ENCODE peak calls at places on chromosomes 7 and 10, in eight cellular contexts. X is SK-N-SH, Q is HCT116, V is HL-60, Y is GM23338, I is K562, Z is GM12878, K is A549. U is an unnamed sample.

GRCh38 chr7:26813426-26813825 is 51.0 kb downstream of the SKAP2 start:
- DNase-seq in Z (no peak), Y (no peak), V (no peak), Q (no peak), K (no peak), X (no peak), I (no peak), U (no peak)

GRCh38 chr7:157010588-157011332 is at the start of gene MNX1:
- DNase-seq in V (peak; percentile 34), Y (peak; percentile 93), Z (no peak), I (peak; percentile 99), K (peak; percentile 96), Q (peak; percentile 54), X (peak; percentile 71), U (no peak)

GRCh38 chr7:12814107-12814506 is 126.7 kb downstream of the ARL4A start:
- DNase-seq in I (no peak), X (no peak), Q (no peak), Y (no peak), V (no peak), K (no peak), Z (no peak), U (no peak)

GRCh38 chr10:6977641-6978627 is 397.9 kb upstream of the PRKCQ start:
- DNase-seq in K (no peak), I (no peak), X (no peak), Q (no peak), Y (peak; percentile 53), V (no peak), Z (no peak), U (no peak)

GRCh38 chr10:30804478-30805055 is 175.0 kb upstream of the LYZL2 start:
- DNase-seq in K (no peak), V (no peak), Z (no peak), Y (no peak), I (no peak), Q (no peak), X (no peak), U (no peak)

GRCh38 chr7:73830618-73830871 is 251 bp upstream of the CLDN4 start:
- DNase-seq in K (no peak), V (no peak), Y (no peak), X (no peak), I (no peak), Q (no peak), Z (no peak), U (no peak)

GRCh38 chr7:110983822-110984456 is 107.0 kb upstream of the LRRN3 start:
- DNase-seq in Q (no peak), X (peak; percentile 65), Z (no peak), I (no peak), V (no peak), K (no peak), Y (no peak), U (no peak)

GRCh38 chr7:116528008-116528789 is 3.4 kb downstream of the CAV1 start:
- DNase-seq in K (peak; percentile 71), V (no peak), Z (no peak), Q (peak; percentile 54), X (peak; percentile 21), I (no peak), Y (no peak), U (no peak)

GRCh38 chr7:18494821-18495408 is 634 bp upstream of the HDAC9 start:
- DNase-seq in V (no peak), Y (peak; percentile 15), K (no peak), Q (no peak), Z (no peak), X (no peak), I (no peak), U (no peak)

GRCh38 chr7:8177109-8177933 is 84.6 kb downstream of the ICA1 start:
- DNase-seq in X (no peak), K (no peak), V (peak; percentile 51), Z (no peak), Y (no peak), Q (no peak), I (no peak), U (no peak)

GRCh38 chr7:38129579-38129978 is 48.5 kb upstream of the STARD3NL start:
- DNase-seq in Y (peak; percentile 40), K (no peak), I (no peak), Z (no peak), V (no peak), X (no peak), Q (no peak), U (no peak)

GRCh38 chr10:110358869-110359629 is 54.3 kb upstream of the SMNDC1 start:
- DNase-seq in X (no peak), Q (peak; percentile 38), V (no peak), Y (peak; percentile 71), K (no peak), I (no peak), Z (no peak), U (no peak)

GRCh38 chr7:147298611-147299043 is 1182.0 kb downstream of the CNTNAP2 start:
- DNase-seq in K (no peak), Z (no peak), X (no peak), Y (no peak), V (no peak), Q (no peak), I (no peak), U (no peak)

GRCh38 chr10:132522521-132523411 is 14.8 kb upstream of the INPP5A start:
- DNase-seq in Q (no peak), Y (no peak), K (no peak), V (no peak), I (no peak), Z (no peak), X (peak; percentile 19), U (no peak)

DNA sequence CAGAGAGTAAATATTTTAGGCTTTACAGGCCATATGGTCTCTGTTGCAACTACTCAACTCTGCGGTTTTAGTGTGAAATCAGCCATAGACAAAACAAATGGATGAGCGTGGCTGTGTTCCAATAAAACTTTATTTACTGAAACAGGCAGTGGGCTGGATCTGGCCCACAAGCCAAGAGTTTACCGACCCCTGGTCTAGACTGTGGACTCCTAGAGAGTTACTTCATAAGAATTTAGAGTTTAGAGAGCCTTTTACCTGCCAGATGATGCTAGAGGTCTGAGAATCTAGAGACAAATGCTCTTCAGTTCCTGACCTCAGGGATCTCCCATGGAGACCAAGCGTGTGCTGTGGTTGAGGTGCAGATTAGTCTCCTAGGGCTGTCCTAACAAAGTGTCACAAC is 174.8 kb downstream of the PTEN start:
- DNase-seq in X (no peak), K (no peak), V (peak; percentile 47), Z (no peak), Y (no peak), Q (no peak), I (no peak), U (no peak)
- TF ChIP-seq REST in X (no peak), K (no peak), V (no peak), Z (no peak), Y (no peak), Q (no peak), I (no peak), U (no peak)

DNA sequence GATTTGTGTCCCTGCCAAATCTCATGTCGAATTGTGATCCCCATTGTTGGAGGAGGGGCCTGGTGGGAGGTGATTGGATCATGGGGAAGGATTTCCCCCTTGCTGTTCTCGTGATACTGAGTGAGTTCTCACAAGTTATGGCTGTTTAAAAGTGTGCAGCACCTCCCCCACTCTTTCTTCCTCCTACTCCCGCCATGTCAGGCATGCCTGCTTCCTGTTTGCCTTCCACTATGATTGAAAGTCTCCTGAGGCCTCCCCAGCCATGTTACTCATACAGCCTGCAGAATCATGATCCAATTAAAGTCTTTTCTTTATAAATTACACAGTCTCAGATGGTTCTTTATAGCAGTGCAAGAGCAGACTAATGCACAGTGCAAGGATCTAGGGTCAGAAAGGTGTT is 75.4 kb downstream of the CALD1 start:
- DNase-seq in Z (no peak), X (no peak), Y (no peak), K (no peak), I (no peak), Q (no peak), V (peak; percentile 24), U (no peak)
- TF ChIP-seq REST in Z (no peak), X (no peak), Y (no peak), K (no peak), I (no peak), Q (no peak), V (no peak), U (no peak)

DNA sequence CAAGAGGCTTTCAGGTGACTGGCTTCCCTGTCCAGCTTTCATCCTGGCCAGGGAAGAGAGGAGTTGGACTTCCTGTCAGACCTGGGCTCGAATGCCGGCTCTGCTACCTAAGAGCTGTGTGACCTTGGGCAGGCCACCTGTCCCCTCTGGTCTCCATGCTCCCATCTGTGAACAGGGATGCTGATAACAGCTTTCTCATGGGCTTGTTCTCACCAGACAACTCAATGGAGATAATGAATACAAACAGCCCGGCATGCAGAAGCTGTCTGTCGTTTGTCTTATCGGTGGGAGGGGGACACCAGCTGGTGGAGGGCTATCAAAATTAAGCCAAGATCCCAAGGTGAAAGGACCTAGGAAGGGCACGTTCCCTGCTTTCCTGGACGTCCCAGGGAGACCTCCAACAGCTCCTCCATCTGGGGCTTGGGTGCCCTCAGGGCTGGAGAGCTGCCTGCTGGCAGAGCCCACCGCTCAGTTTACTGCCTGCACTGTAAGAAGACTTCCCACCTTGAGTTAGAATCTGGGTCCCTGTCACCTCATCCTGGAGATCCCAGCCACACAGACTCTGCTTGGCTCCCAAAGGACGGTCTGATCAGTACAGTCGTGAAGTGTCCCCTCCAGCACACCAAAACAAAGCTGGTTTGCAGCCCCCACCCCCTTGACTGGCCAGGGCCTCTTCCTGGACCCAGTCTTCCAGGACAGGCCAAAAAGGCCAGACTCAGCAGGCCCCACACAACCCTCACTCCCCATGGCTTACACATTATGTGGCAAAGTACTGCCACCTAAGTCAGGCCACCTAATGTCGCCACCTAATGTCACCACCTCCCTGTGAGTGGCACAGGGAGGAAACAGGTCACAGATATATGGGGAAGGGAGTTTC is 40.9 kb downstream of the PPIF start:
- DNase-seq in X (peak; percentile 27), Q (no peak), K (no peak), Y (no peak), V (no peak), Z (no peak), I (peak; percentile 79), U (no peak)
- TF ChIP-seq REST in X (no peak), Q (no peak), K (no peak), Y (no peak), V (no peak), Z (no peak), I (no peak), U (no peak)

GRCh38 chr7:11655163-11655562 is 176.8 kb downstream of the THSD7A start:
- DNase-seq in Z (no peak), K (no peak), X (no peak), V (no peak), I (no peak), Q (no peak), Y (no peak), U (no peak)

GRCh38 chr7:11650030-11650429 is 182.0 kb downstream of the THSD7A start:
- DNase-seq in X (no peak), I (no peak), Z (no peak), K (no peak), V (no peak), Y (no peak), Q (no peak), U (no peak)

GRCh38 chr7:11648104-11648503 is 183.9 kb downstream of the THSD7A start:
- DNase-seq in V (no peak), Y (no peak), K (no peak), I (no peak), Z (no peak), Q (no peak), X (no peak), U (no peak)

GRCh38 chr7:11648980-11649379 is 183.0 kb downstream of the THSD7A start:
- DNase-seq in X (no peak), K (no peak), V (no peak), Q (no peak), I (no peak), Y (no peak), Z (no peak), U (no peak)

GRCh38 chr7:11650504-11650903 is 181.5 kb downstream of the THSD7A start:
- DNase-seq in I (no peak), Q (no peak), X (no peak), V (no peak), Z (no peak), Y (no peak), K (no peak), U (no peak)
- TF ChIP-seq REST in I (no peak), Q (no peak), X (no peak), V (no peak), Z (no peak), Y (no peak), K (no peak), U (no peak)

U was measured in Panc1.